ENCODE peak calls at places on chromosome 2, in four cellular contexts. Q, V, K and W are unnamed samples.
A peak's percentile ranks its signal among the peaks of the same experiment; 100 is the strongest.

GRCh38 chr2:206981739-206982336 is 42.5 kb downstream of the CPO start:
- DNase-seq in V (peak; percentile 82), K (no peak), Q (peak; percentile 75), W (peak; percentile 81)

GRCh38 chr2:47069628-47070154 is 85.4 kb downstream of the STPG4 start:
- DNase-seq in K (no peak), Q (no peak), V (peak; percentile 99), W (no peak)

GRCh38 chr2:25161055-25161781 is 7.2 kb downstream of the POMC start:
- DNase-seq in K (no peak), Q (no peak), V (no peak), W (no peak)

GRCh38 chr2:101265893-101266499 is 13.3 kb downstream of the CNOT11 start:
- DNase-seq in K (no peak), V (no peak), Q (no peak), W (no peak)

GRCh38 chr2:177604291-177605065 is 211.9 kb downstream of the AGPS start:
- DNase-seq in Q (peak; percentile 53), K (no peak), V (peak; percentile 69), W (no peak)

GRCh38 chr2:199855812-199856211 is 4.8 kb upstream of the FTCDNL1 start:
- DNase-seq in V (no peak), Q (no peak), K (no peak), W (no peak)

GRCh38 chr2:26922638-26923466 is 47.6 kb upstream of the MAPRE3 start:
- DNase-seq in V (peak; percentile 36), Q (peak; percentile 32), K (no peak), W (no peak)

GRCh38 chr2:234102112-234102511 is 51.6 kb downstream of the SPP2 start:
- DNase-seq in V (no peak), K (no peak), Q (no peak), W (no peak)

GRCh38 chr2:10912796-10913445 is 1.2 kb downstream of the KCNF1 start:
- DNase-seq in V (no peak), Q (no peak), K (no peak), W (no peak)

GRCh38 chr2:204538179-204539009 is 6.9 kb upstream of the PARD3B start:
- DNase-seq in Q (peak; percentile 41), V (peak; percentile 89), K (no peak), W (no peak)